ENCODE peak calls at places on chromosomes 7 and 10, in five cellular contexts. Z, N, T, L and I are unnamed samples.

GRCh38 chr10:59361659-59362183 is 628 bp downstream of the FAM13C start:
- DNase-seq in N (no peak), T (no peak), Z (no peak), L (no peak), I (no peak)

GRCh38 chr10:22252286-22252800 is 34.5 kb upstream of the EBLN1 start:
- DNase-seq in Z (no peak), L (peak), T (no peak), N (peak), I (no peak)

GRCh38 chr10:78342787-78343186 is 309.1 kb downstream of the RPS24 start:
- DNase-seq in Z (no peak), T (no peak), N (no peak), L (no peak), I (no peak)

GRCh38 chr7:140541513-140542192 is 62.3 kb upstream of the MKRN1 start:
- DNase-seq in Z (peak), L (peak), N (no peak), T (peak), I (peak)

GRCh38 chr10:105239311-105240215 is 598.5 kb downstream of the SORCS3 start:
- DNase-seq in T (no peak), L (no peak), Z (no peak), N (no peak), I (no peak)

GRCh38 chr7:84701524-84702306 is 485.1 kb downstream of the SEMA3D start:
- DNase-seq in Z (no peak), L (no peak), N (no peak), T (no peak), I (peak)

GRCh38 chr7:139566075-139566474 is 42.6 kb downstream of the CLEC2L start:
- DNase-seq in T (no peak), Z (no peak), N (no peak), L (peak), I (no peak)

GRCh38 chr7:121960678-121961461 is 87.9 kb downstream of the PTPRZ1 start:
- DNase-seq in T (no peak), L (no peak), N (no peak), Z (no peak), I (peak)

GRCh38 chr7:108077714-108078113 is 52.4 kb downstream of the LAMB4 start:
- DNase-seq in N (no peak), Z (no peak), L (no peak), T (no peak), I (no peak)